ENCODE peak calls at places on chromosomes 16 and 17, in ten cellular contexts. One of them, this sample, is unnamed.
A peak's percentile ranks its signal among the peaks of the same experiment; 100 is the strongest.

GRCh38 chr17:80882926-80883685 is 108.5 kb upstream of the CHMP6 start:
- DNase-seq in BE2C: peak; percentile 4
- DNase-seq in tibial artery: no peak
- DNase-seq in OCI-LY7: no peak
- DNase-seq in lower lobe of right lung: peak; percentile 33
- DNase-seq in mucosa of descending colon: peak; percentile 9
- DNase-seq in Calu3: no peak
- DNase-seq in fibroblast of mammary gland: no peak
- DNase-seq in hepatocyte: no peak
- DNase-seq in neural progenitor cell: no peak
- DNase-seq in this sample: no peak

GRCh38 chr16:54432481-54433229 is 146.1 kb upstream of the IRX3 start:
- DNase-seq in BE2C: no peak
- DNase-seq in tibial artery: no peak
- DNase-seq in OCI-LY7: no peak
- DNase-seq in lower lobe of right lung: no peak
- DNase-seq in mucosa of descending colon: no peak
- DNase-seq in Calu3: peak; percentile 11
- DNase-seq in fibroblast of mammary gland: no peak
- DNase-seq in hepatocyte: no peak
- DNase-seq in neural progenitor cell: peak; percentile 64
- DNase-seq in this sample: no peak

GRCh38 chr17:38606646-38607611 is 1.2 kb upstream of the SRCIN1 start:
- DNase-seq in BE2C: no peak
- DNase-seq in tibial artery: no peak
- DNase-seq in OCI-LY7: no peak
- DNase-seq in lower lobe of right lung: no peak
- DNase-seq in mucosa of descending colon: peak; percentile 44
- DNase-seq in Calu3: peak; percentile 84
- DNase-seq in fibroblast of mammary gland: no peak
- DNase-seq in hepatocyte: no peak
- DNase-seq in neural progenitor cell: no peak
- DNase-seq in this sample: no peak

GRCh38 chr16:20867585-20867984 is 32.6 kb downstream of the DCUN1D3 start:
- DNase-seq in BE2C: no peak
- DNase-seq in tibial artery: no peak
- DNase-seq in OCI-LY7: no peak
- DNase-seq in lower lobe of right lung: no peak
- DNase-seq in mucosa of descending colon: no peak
- DNase-seq in Calu3: no peak
- DNase-seq in fibroblast of mammary gland: peak; percentile 74
- DNase-seq in hepatocyte: no peak
- DNase-seq in neural progenitor cell: no peak
- DNase-seq in this sample: no peak

GRCh38 chr17:72192409-72193192 is 71.8 kb downstream of the SOX9 start:
- DNase-seq in BE2C: no peak
- DNase-seq in tibial artery: peak; percentile 71
- DNase-seq in OCI-LY7: no peak
- DNase-seq in lower lobe of right lung: no peak
- DNase-seq in mucosa of descending colon: no peak
- DNase-seq in Calu3: no peak
- DNase-seq in fibroblast of mammary gland: peak; percentile 87
- DNase-seq in hepatocyte: peak; percentile 59
- DNase-seq in neural progenitor cell: no peak
- DNase-seq in this sample: no peak

GRCh38 chr16:1912215-1912543 is 6.0 kb downstream of the HS3ST6 start:
- DNase-seq in BE2C: no peak
- DNase-seq in tibial artery: no peak
- DNase-seq in OCI-LY7: no peak
- DNase-seq in lower lobe of right lung: no peak
- DNase-seq in mucosa of descending colon: no peak
- DNase-seq in Calu3: no peak
- DNase-seq in fibroblast of mammary gland: no peak
- DNase-seq in hepatocyte: no peak
- DNase-seq in neural progenitor cell: peak; percentile 1
- DNase-seq in this sample: no peak

GRCh38 chr17:40980594-40980993 is 3.5 kb downstream of the KRT40 start:
- DNase-seq in BE2C: no peak
- DNase-seq in tibial artery: no peak
- DNase-seq in OCI-LY7: no peak
- DNase-seq in lower lobe of right lung: no peak
- DNase-seq in mucosa of descending colon: no peak
- DNase-seq in Calu3: no peak
- DNase-seq in fibroblast of mammary gland: peak; percentile 41
- DNase-seq in hepatocyte: peak; percentile 50
- DNase-seq in neural progenitor cell: no peak
- DNase-seq in this sample: no peak

GRCh38 chr17:74820037-74820436 is 39.6 kb downstream of the GRIN2C start:
- DNase-seq in BE2C: no peak
- DNase-seq in tibial artery: no peak
- DNase-seq in OCI-LY7: no peak
- DNase-seq in lower lobe of right lung: no peak
- DNase-seq in mucosa of descending colon: no peak
- DNase-seq in Calu3: no peak
- DNase-seq in fibroblast of mammary gland: no peak
- DNase-seq in hepatocyte: no peak
- DNase-seq in neural progenitor cell: no peak
- DNase-seq in this sample: no peak

GRCh38 chr17:45388604-45389325 is 43.9 kb downstream of the ARHGAP27 start:
- DNase-seq in BE2C: no peak
- DNase-seq in tibial artery: no peak
- DNase-seq in OCI-LY7: no peak
- DNase-seq in lower lobe of right lung: no peak
- DNase-seq in mucosa of descending colon: no peak
- DNase-seq in Calu3: no peak
- DNase-seq in fibroblast of mammary gland: peak; percentile 71
- DNase-seq in hepatocyte: no peak
- DNase-seq in neural progenitor cell: no peak
- DNase-seq in this sample: no peak

DNA sequence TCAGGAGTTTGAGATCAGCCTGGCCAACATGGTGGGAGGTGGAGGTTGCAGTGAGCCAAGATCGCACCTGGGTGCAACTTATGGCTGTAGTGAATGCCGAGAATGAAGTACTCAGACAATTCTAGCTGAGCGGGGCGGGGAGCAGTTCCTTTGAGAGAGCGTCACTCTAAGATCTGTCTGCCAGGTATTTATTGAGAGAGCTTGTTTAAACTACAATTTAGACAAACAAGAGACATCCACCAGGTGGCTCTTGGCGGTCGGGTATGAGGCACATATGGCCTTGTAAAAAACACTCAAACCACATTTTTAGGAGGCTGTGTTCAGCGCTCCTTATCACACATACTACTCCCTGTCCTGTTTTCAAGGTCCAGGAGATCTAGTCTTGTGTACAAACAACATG is 40.6 kb upstream of the CDH1 start:
- DNase-seq in BE2C: no peak
- DNase-seq in tibial artery: no peak
- DNase-seq in OCI-LY7: no peak
- DNase-seq in lower lobe of right lung: peak; percentile 30
- DNase-seq in mucosa of descending colon: peak; percentile 48
- DNase-seq in Calu3: no peak
- DNase-seq in fibroblast of mammary gland: no peak
- DNase-seq in hepatocyte: peak; percentile 32
- DNase-seq in neural progenitor cell: no peak
- DNase-seq in this sample: no peak
- TF ChIP-seq CTCF in BE2C: no peak
- TF ChIP-seq CTCF in tibial artery: no peak
- TF ChIP-seq CTCF in OCI-LY7: peak; percentile 11
- TF ChIP-seq CTCF in lower lobe of right lung: no peak
- TF ChIP-seq CTCF in mucosa of descending colon: no peak
- TF ChIP-seq CTCF in Calu3: no peak
- TF ChIP-seq CTCF in fibroblast of mammary gland: no peak
- TF ChIP-seq CTCF in hepatocyte: peak; percentile 24
- TF ChIP-seq CTCF in neural progenitor cell: no peak
- TF ChIP-seq CTCF in this sample: no peak

DNA sequence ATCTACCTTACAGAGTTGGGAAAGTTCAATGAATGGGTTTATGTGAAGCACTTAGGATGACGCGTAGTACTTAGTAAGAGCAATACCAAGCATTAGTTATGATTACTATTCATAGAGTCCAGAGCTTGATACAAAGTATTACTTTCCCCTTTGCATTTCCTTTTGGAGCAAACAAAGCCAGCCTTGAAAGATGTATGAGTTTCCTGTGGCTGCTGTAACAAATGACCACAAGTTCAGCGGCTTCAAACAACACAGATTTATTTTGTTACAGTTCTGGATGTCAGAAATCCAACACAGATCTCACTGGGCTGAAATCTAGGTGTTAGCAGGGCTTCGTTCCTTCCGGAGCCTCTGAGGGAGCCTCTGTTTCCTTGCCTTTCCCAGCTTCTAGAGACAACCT is 8.6 kb upstream of the MLYCD start:
- DNase-seq in BE2C: no peak
- DNase-seq in tibial artery: no peak
- DNase-seq in OCI-LY7: no peak
- DNase-seq in lower lobe of right lung: no peak
- DNase-seq in mucosa of descending colon: no peak
- DNase-seq in Calu3: no peak
- DNase-seq in fibroblast of mammary gland: no peak
- DNase-seq in hepatocyte: no peak
- DNase-seq in neural progenitor cell: no peak
- DNase-seq in this sample: no peak
- TF ChIP-seq CTCF in BE2C: no peak
- TF ChIP-seq CTCF in tibial artery: no peak
- TF ChIP-seq CTCF in OCI-LY7: no peak
- TF ChIP-seq CTCF in lower lobe of right lung: no peak
- TF ChIP-seq CTCF in mucosa of descending colon: no peak
- TF ChIP-seq CTCF in Calu3: no peak
- TF ChIP-seq CTCF in fibroblast of mammary gland: no peak
- TF ChIP-seq CTCF in hepatocyte: no peak
- TF ChIP-seq CTCF in neural progenitor cell: no peak
- TF ChIP-seq CTCF in this sample: no peak

GRCh38 chr17:44355642-44356099 is 8.0 kb downstream of the FAM171A2 start:
- DNase-seq in BE2C: no peak
- DNase-seq in tibial artery: no peak
- DNase-seq in OCI-LY7: no peak
- DNase-seq in lower lobe of right lung: no peak
- DNase-seq in mucosa of descending colon: no peak
- DNase-seq in Calu3: no peak
- DNase-seq in fibroblast of mammary gland: no peak
- DNase-seq in hepatocyte: no peak
- DNase-seq in neural progenitor cell: no peak
- DNase-seq in this sample: no peak

GRCh38 chr17:44353656-44354331 is 8.7 kb downstream of the GRN start:
- DNase-seq in BE2C: no peak
- DNase-seq in tibial artery: no peak
- DNase-seq in OCI-LY7: no peak
- DNase-seq in lower lobe of right lung: no peak
- DNase-seq in mucosa of descending colon: peak; percentile 52
- DNase-seq in Calu3: peak; percentile 41
- DNase-seq in fibroblast of mammary gland: peak; percentile 2
- DNase-seq in hepatocyte: peak; percentile 73
- DNase-seq in neural progenitor cell: peak; percentile 81
- DNase-seq in this sample: peak; percentile 68

GRCh38 chr17:44356241-44356640 is 7.4 kb downstream of the FAM171A2 start:
- DNase-seq in BE2C: no peak
- DNase-seq in tibial artery: no peak
- DNase-seq in OCI-LY7: no peak
- DNase-seq in lower lobe of right lung: no peak
- DNase-seq in mucosa of descending colon: no peak
- DNase-seq in Calu3: peak; percentile 50
- DNase-seq in fibroblast of mammary gland: no peak
- DNase-seq in hepatocyte: no peak
- DNase-seq in neural progenitor cell: no peak
- DNase-seq in this sample: no peak

GRCh38 chr17:44355310-44355640 is 8.4 kb downstream of the FAM171A2 start:
- DNase-seq in BE2C: no peak
- DNase-seq in tibial artery: no peak
- DNase-seq in OCI-LY7: no peak
- DNase-seq in lower lobe of right lung: no peak
- DNase-seq in mucosa of descending colon: no peak
- DNase-seq in Calu3: no peak
- DNase-seq in fibroblast of mammary gland: no peak
- DNase-seq in hepatocyte: no peak
- DNase-seq in neural progenitor cell: no peak
- DNase-seq in this sample: no peak

DNA sequence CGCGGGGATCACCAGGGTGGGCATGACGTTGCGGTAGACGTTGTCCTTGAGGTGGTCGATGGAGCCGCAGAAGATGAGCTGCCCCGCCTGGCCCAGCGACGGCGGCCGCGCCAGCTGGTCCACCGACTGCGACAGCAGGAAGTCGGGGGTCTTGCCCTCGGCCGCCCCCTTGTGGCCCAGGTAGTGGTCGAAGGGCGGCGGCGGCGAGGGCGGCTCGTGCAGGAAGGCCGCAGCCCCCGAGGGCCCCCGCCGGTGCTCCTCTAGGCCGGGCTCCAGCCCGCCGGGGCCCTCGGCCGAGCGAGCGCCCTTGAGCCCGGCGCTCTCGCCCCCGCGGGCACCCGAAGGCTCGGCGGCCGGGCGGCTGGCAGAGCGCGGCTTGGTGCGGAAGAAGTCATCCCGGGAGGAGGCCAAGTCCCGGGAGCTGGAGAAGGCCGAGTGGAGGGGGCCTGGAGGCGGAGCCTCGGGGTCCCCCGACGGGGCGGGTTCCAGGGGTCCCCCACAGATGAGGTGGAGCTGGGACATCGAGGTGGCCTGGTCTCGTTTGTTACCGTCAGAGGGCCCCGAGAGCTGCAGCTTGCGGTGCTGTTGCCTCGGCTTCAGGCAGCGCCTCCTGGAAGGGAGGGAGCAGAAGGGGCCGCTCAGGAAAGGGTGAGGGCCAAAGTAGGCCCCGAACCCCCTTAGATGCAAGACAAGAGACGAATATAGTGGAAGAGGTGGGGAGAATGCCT is 8.9 kb downstream of the FAM171A2 start:
- DNase-seq in BE2C: no peak
- DNase-seq in tibial artery: no peak
- DNase-seq in OCI-LY7: peak; percentile 66
- DNase-seq in lower lobe of right lung: no peak
- DNase-seq in mucosa of descending colon: peak; percentile 69
- DNase-seq in Calu3: no peak
- DNase-seq in fibroblast of mammary gland: no peak
- DNase-seq in hepatocyte: peak; percentile 74
- DNase-seq in neural progenitor cell: peak; percentile 91
- DNase-seq in this sample: peak; percentile 83
- TF ChIP-seq CTCF in BE2C: no peak
- TF ChIP-seq CTCF in tibial artery: peak; percentile 18
- TF ChIP-seq CTCF in OCI-LY7: peak; percentile 63
- TF ChIP-seq CTCF in lower lobe of right lung: peak; percentile 17
- TF ChIP-seq CTCF in mucosa of descending colon: peak; percentile 15
- TF ChIP-seq CTCF in Calu3: peak; percentile 12
- TF ChIP-seq CTCF in fibroblast of mammary gland: no peak
- TF ChIP-seq CTCF in hepatocyte: peak; percentile 51
- TF ChIP-seq CTCF in neural progenitor cell: peak; percentile 63
- TF ChIP-seq CTCF in this sample: peak; percentile 70

DNA sequence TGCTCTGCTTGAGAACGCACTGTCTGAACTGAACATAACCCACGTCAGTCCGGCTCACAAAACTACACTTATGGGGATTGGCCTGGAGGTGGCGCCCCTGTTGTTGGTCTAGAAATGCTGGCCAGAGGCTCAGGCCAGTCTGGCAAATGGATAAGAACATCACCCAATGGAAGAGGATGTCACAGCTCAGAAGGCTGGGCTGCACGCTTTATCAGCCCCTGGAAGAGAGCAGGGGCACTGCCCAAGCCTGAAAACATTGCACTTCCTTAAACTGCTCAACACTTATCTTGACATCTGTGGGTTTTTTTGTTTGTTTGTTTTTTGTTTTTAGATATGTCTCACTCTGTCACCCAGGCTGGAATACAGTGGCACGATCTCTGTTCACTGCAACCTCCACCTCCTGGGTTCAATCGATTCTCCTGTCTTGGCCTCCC is 24.8 kb upstream of the BPTF start:
- DNase-seq in BE2C: peak; percentile 82
- DNase-seq in tibial artery: peak; percentile 80
- DNase-seq in OCI-LY7: peak; percentile 87
- DNase-seq in lower lobe of right lung: peak; percentile 80
- DNase-seq in mucosa of descending colon: peak; percentile 86
- DNase-seq in Calu3: peak; percentile 78
- DNase-seq in fibroblast of mammary gland: peak; percentile 78
- DNase-seq in hepatocyte: peak; percentile 82
- DNase-seq in neural progenitor cell: peak; percentile 83
- DNase-seq in this sample: peak; percentile 84
- TF ChIP-seq CTCF in BE2C: peak; percentile 78
- TF ChIP-seq CTCF in tibial artery: peak; percentile 41
- TF ChIP-seq CTCF in OCI-LY7: peak; percentile 89
- TF ChIP-seq CTCF in lower lobe of right lung: peak; percentile 69
- TF ChIP-seq CTCF in mucosa of descending colon: peak; percentile 38
- TF ChIP-seq CTCF in Calu3: peak; percentile 53
- TF ChIP-seq CTCF in fibroblast of mammary gland: peak; percentile 83
- TF ChIP-seq CTCF in hepatocyte: peak; percentile 57
- TF ChIP-seq CTCF in neural progenitor cell: peak; percentile 77
- TF ChIP-seq CTCF in this sample: peak; percentile 77